ENCODE peak calls at places on chromosomes 4 and X, in four cellular contexts. One of them, this sample, is unnamed.

GRCh38 chrX:57367649-57368048 is 81.1 kb downstream of the FAAH2 start:
- DNase-seq in anterior cingulate cortex: no peak
- DNase-seq in RWPE1: no peak
- DNase-seq in upper lobe of right lung: no peak
- DNase-seq in this sample: no peak

GRCh38 chrX:136658151-136658550 is 10.2 kb downstream of the CD40LG start:
- DNase-seq in anterior cingulate cortex: no peak
- DNase-seq in RWPE1: no peak
- DNase-seq in upper lobe of right lung: no peak
- DNase-seq in this sample: no peak

GRCh38 chr4:39044947-39045734 is 12.9 kb upstream of the TMEM156 start:
- DNase-seq in anterior cingulate cortex: peak; percentile 59
- DNase-seq in RWPE1: peak; percentile 28
- DNase-seq in upper lobe of right lung: peak; percentile 75
- DNase-seq in this sample: no peak

GRCh38 chr4:6333301-6334202 is 63.9 kb downstream of the WFS1 start:
- DNase-seq in anterior cingulate cortex: no peak
- DNase-seq in RWPE1: no peak
- DNase-seq in upper lobe of right lung: no peak
- DNase-seq in this sample: no peak

GRCh38 chr4:158861281-158861680 is 92.5 kb downstream of the FNIP2 start:
- DNase-seq in anterior cingulate cortex: no peak
- DNase-seq in RWPE1: no peak
- DNase-seq in upper lobe of right lung: no peak
- DNase-seq in this sample: no peak

GRCh38 chr4:8547108-8547911 is 32.9 kb upstream of the GPR78 start:
- DNase-seq in anterior cingulate cortex: no peak
- DNase-seq in RWPE1: no peak
- DNase-seq in upper lobe of right lung: peak; percentile 22
- DNase-seq in this sample: peak; percentile 11

GRCh38 chrX:20046864-20047263 is 56.0 kb upstream of the BCLAF3 start:
- DNase-seq in anterior cingulate cortex: no peak
- DNase-seq in RWPE1: no peak
- DNase-seq in upper lobe of right lung: no peak
- DNase-seq in this sample: no peak

GRCh38 chrX:153687121-153688039 is at the start of gene SLC6A8:
- DNase-seq in anterior cingulate cortex: peak; percentile 57
- DNase-seq in RWPE1: peak; percentile 71
- DNase-seq in upper lobe of right lung: peak; percentile 80
- DNase-seq in this sample: peak; percentile 64

GRCh38 chrX:73851014-73852009 is 288.3 kb downstream of the CHIC1 start:
- DNase-seq in anterior cingulate cortex: peak; percentile 71
- DNase-seq in RWPE1: no peak
- DNase-seq in upper lobe of right lung: no peak
- DNase-seq in this sample: no peak

GRCh38 chrX:13376857-13377441 is 57.1 kb upstream of the ATXN3L start:
- DNase-seq in anterior cingulate cortex: no peak
- DNase-seq in RWPE1: peak; percentile 6
- DNase-seq in upper lobe of right lung: no peak
- DNase-seq in this sample: peak; percentile 4

GRCh38 chr4:119946359-119946758 is 120.3 kb downstream of the MAD2L1 start:
- DNase-seq in anterior cingulate cortex: no peak
- DNase-seq in RWPE1: no peak
- DNase-seq in upper lobe of right lung: no peak
- DNase-seq in this sample: no peak

GRCh38 chr4:41992967-41993857 is 2.9 kb downstream of the SLC30A9 start:
- DNase-seq in anterior cingulate cortex: no peak
- DNase-seq in RWPE1: no peak
- DNase-seq in upper lobe of right lung: no peak
- DNase-seq in this sample: no peak

GRCh38 chr4:178264001-178264400 is 821.8 kb upstream of the AGA start:
- DNase-seq in anterior cingulate cortex: no peak
- DNase-seq in RWPE1: no peak
- DNase-seq in upper lobe of right lung: no peak
- DNase-seq in this sample: no peak

GRCh38 chr4:67106846-67107467 is 438.3 kb downstream of the CENPC start:
- DNase-seq in anterior cingulate cortex: no peak
- DNase-seq in RWPE1: no peak
- DNase-seq in upper lobe of right lung: no peak
- DNase-seq in this sample: no peak

GRCh38 chr4:65340382-65341109 is 329.7 kb downstream of the EPHA5 start:
- DNase-seq in anterior cingulate cortex: no peak
- DNase-seq in RWPE1: no peak
- DNase-seq in upper lobe of right lung: no peak
- DNase-seq in this sample: no peak

GRCh38 chr4:108287834-108288413 is 119.2 kb upstream of the LEF1 start:
- DNase-seq in anterior cingulate cortex: no peak
- DNase-seq in RWPE1: no peak
- DNase-seq in upper lobe of right lung: no peak
- DNase-seq in this sample: no peak

GRCh38 chr4:122360754-122361153 is 18.1 kb upstream of the ADAD1 start:
- DNase-seq in anterior cingulate cortex: no peak
- DNase-seq in RWPE1: no peak
- DNase-seq in upper lobe of right lung: no peak
- DNase-seq in this sample: no peak

GRCh38 chr4:1318488-1319213 is 28.4 kb upstream of the UVSSA start:
- DNase-seq in anterior cingulate cortex: no peak
- DNase-seq in RWPE1: no peak
- DNase-seq in upper lobe of right lung: peak; percentile 51
- DNase-seq in this sample: no peak

GRCh38 chr4:184348311-184349233 is 125.8 kb downstream of the IRF2 start:
- DNase-seq in anterior cingulate cortex: no peak
- DNase-seq in RWPE1: no peak
- DNase-seq in upper lobe of right lung: no peak
- DNase-seq in this sample: peak; percentile 73

GRCh38 chrX:20315140-20315539 is 48.4 kb upstream of the RPS6KA3 start:
- DNase-seq in anterior cingulate cortex: no peak
- DNase-seq in RWPE1: peak; percentile 62
- DNase-seq in upper lobe of right lung: no peak
- DNase-seq in this sample: no peak

This sample was measured in LoVo.